ENCODE peak calls at places on chromosomes 5 and 9, in four cellular contexts. One of them, this sample, is unnamed.
A peak's percentile ranks its signal among the peaks of the same experiment; 100 is the strongest.

GRCh38 chr5:155418960-155419579 is 405.5 kb downstream of the KIF4B start:
- DNase-seq in CD8-positive, alpha-beta T cell: no peak
- DNase-seq in heart left ventricle: no peak
- DNase-seq in heart right ventricle: no peak
- DNase-seq in this sample: no peak

GRCh38 chr5:67178085-67178484 is 18.5 kb downstream of the CD180 start:
- DNase-seq in heart right ventricle: no peak
- DNase-seq in CD8-positive, alpha-beta T cell: no peak
- DNase-seq in heart left ventricle: no peak
- DNase-seq in this sample: no peak

GRCh38 chr9:131704195-131704983 is 35.5 kb downstream of the RAPGEF1 start:
- DNase-seq in heart right ventricle: no peak
- DNase-seq in CD8-positive, alpha-beta T cell: no peak
- DNase-seq in heart left ventricle: no peak
- DNase-seq in this sample: no peak

GRCh38 chr9:90368241-90368640 is 274.4 kb downstream of the DIRAS2 start:
- DNase-seq in heart left ventricle: no peak
- DNase-seq in CD8-positive, alpha-beta T cell: no peak
- DNase-seq in heart right ventricle: no peak
- DNase-seq in this sample: no peak

GRCh38 chr5:142829821-142830220 is 59.6 kb downstream of the ARHGAP26 start:
- DNase-seq in heart left ventricle: no peak
- DNase-seq in CD8-positive, alpha-beta T cell: no peak
- DNase-seq in heart right ventricle: no peak
- DNase-seq in this sample: no peak

GRCh38 chr5:104119529-104119928 is 556.9 kb upstream of the NUDT12 start:
- DNase-seq in heart left ventricle: no peak
- DNase-seq in heart right ventricle: no peak
- DNase-seq in CD8-positive, alpha-beta T cell: no peak
- DNase-seq in this sample: no peak

GRCh38 chr9:91817493-91818225 is 132.4 kb downstream of the ROR2 start:
- DNase-seq in CD8-positive, alpha-beta T cell: no peak
- DNase-seq in heart left ventricle: no peak
- DNase-seq in heart right ventricle: no peak
- DNase-seq in this sample: peak; percentile 66

GRCh38 chr5:677131-678101 is 15.7 kb downstream of the TPPP start:
- DNase-seq in heart right ventricle: no peak
- DNase-seq in heart left ventricle: no peak
- DNase-seq in CD8-positive, alpha-beta T cell: no peak
- DNase-seq in this sample: no peak

GRCh38 chr5:10854526-10855277 is 93.7 kb upstream of the DAP start:
- DNase-seq in heart right ventricle: no peak
- DNase-seq in heart left ventricle: no peak
- DNase-seq in CD8-positive, alpha-beta T cell: no peak
- DNase-seq in this sample: peak; percentile 7

GRCh38 chr5:13245982-13246601 is 698.4 kb downstream of the DNAH5 start:
- DNase-seq in heart left ventricle: no peak
- DNase-seq in CD8-positive, alpha-beta T cell: no peak
- DNase-seq in heart right ventricle: no peak
- DNase-seq in this sample: no peak

GRCh38 chr5:157735991-157736390 is 4.8 kb downstream of the THG1L start:
- DNase-seq in CD8-positive, alpha-beta T cell: no peak
- DNase-seq in heart left ventricle: no peak
- DNase-seq in heart right ventricle: no peak
- DNase-seq in this sample: no peak

GRCh38 chr5:133376986-133377385 is 235.4 kb downstream of the FSTL4 start:
- DNase-seq in heart right ventricle: no peak
- DNase-seq in heart left ventricle: no peak
- DNase-seq in CD8-positive, alpha-beta T cell: no peak
- DNase-seq in this sample: no peak

GRCh38 chr9:93909242-93909616 is 45.9 kb downstream of the BARX1 start:
- DNase-seq in CD8-positive, alpha-beta T cell: no peak
- DNase-seq in heart left ventricle: peak; percentile 20
- DNase-seq in heart right ventricle: no peak
- DNase-seq in this sample: no peak

GRCh38 chr9:13279284-13280162 is at the start of gene MPDZ:
- DNase-seq in heart left ventricle: peak; percentile 83
- DNase-seq in CD8-positive, alpha-beta T cell: no peak
- DNase-seq in heart right ventricle: peak; percentile 56
- DNase-seq in this sample: peak; percentile 75

GRCh38 chr5:78526049-78526525 is 122.5 kb downstream of the LHFPL2 start:
- DNase-seq in heart right ventricle: no peak
- DNase-seq in CD8-positive, alpha-beta T cell: no peak
- DNase-seq in heart left ventricle: no peak
- DNase-seq in this sample: no peak

GRCh38 chr9:21402387-21403247 is 6.3 kb upstream of the IFNA8 start:
- DNase-seq in CD8-positive, alpha-beta T cell: peak; percentile 9
- DNase-seq in heart left ventricle: no peak
- DNase-seq in heart right ventricle: no peak
- DNase-seq in this sample: no peak

GRCh38 chr5:37859805-37860204 is 20.0 kb upstream of the GDNF start:
- DNase-seq in heart left ventricle: no peak
- DNase-seq in CD8-positive, alpha-beta T cell: no peak
- DNase-seq in heart right ventricle: no peak
- DNase-seq in this sample: no peak

GRCh38 chr5:11619339-11620028 is 284.8 kb downstream of the CTNND2 start:
- DNase-seq in heart left ventricle: no peak
- DNase-seq in heart right ventricle: no peak
- DNase-seq in CD8-positive, alpha-beta T cell: no peak
- DNase-seq in this sample: no peak

GRCh38 chr9:7785813-7786212 is 13.8 kb downstream of the DMAC1 start:
- DNase-seq in heart right ventricle: no peak
- DNase-seq in heart left ventricle: no peak
- DNase-seq in CD8-positive, alpha-beta T cell: no peak
- DNase-seq in this sample: no peak

GRCh38 chr5:175465282-175465681 is 13.1 kb upstream of the SFXN1 start:
- DNase-seq in heart left ventricle: no peak
- DNase-seq in CD8-positive, alpha-beta T cell: no peak
- DNase-seq in heart right ventricle: no peak
- DNase-seq in this sample: no peak

GRCh38 chr9:105854783-105855709 is 160.7 kb downstream of the TMEM38B start:
- DNase-seq in heart right ventricle: no peak
- DNase-seq in CD8-positive, alpha-beta T cell: no peak
- DNase-seq in heart left ventricle: no peak
- DNase-seq in this sample: no peak

GRCh38 chr9:131027048-131027871 is 18.3 kb downstream of the LAMC3 start:
- DNase-seq in heart left ventricle: no peak
- DNase-seq in heart right ventricle: no peak
- DNase-seq in CD8-positive, alpha-beta T cell: no peak
- DNase-seq in this sample: no peak

GRCh38 chr5:132073231-132074013 is at the start of gene CSF2:
- DNase-seq in heart left ventricle: peak; percentile 53
- DNase-seq in heart right ventricle: no peak
- DNase-seq in CD8-positive, alpha-beta T cell: no peak
- DNase-seq in this sample: no peak
- H3K4me3 ChIP-seq in heart left ventricle: no peak within 1 kb of the TSS
- H3K4me3 ChIP-seq in heart right ventricle: no peak within 1 kb of the TSS
- H3K4me3 ChIP-seq in CD8-positive, alpha-beta T cell: no peak within 1 kb of the TSS
- H3K4me3 ChIP-seq in this sample: no peak within 1 kb of the TSS

GRCh38 chr9:127960410-127961165 is 20.2 kb downstream of the EEIG1 start:
- DNase-seq in heart left ventricle: no peak
- DNase-seq in CD8-positive, alpha-beta T cell: no peak
- DNase-seq in heart right ventricle: no peak
- DNase-seq in this sample: no peak
- H3K4me1 ChIP-seq in heart left ventricle: peaks cover 55% of the 10 kb centered on the region
- H3K4me1 ChIP-seq in CD8-positive, alpha-beta T cell: peaks cover 99% of the 10 kb centered on the region
- H3K4me1 ChIP-seq in heart right ventricle: peaks cover 59% of the 10 kb centered on the region
- H3K4me1 ChIP-seq in this sample: peaks cover 30% of the 10 kb centered on the region

GRCh38 chr5:150656191-150657132 is 4.6 kb upstream of the MYOZ3 start:
- DNase-seq in heart left ventricle: peak; percentile 88
- DNase-seq in heart right ventricle: peak; percentile 74
- DNase-seq in CD8-positive, alpha-beta T cell: peak; percentile 87
- DNase-seq in this sample: peak; percentile 66
- H3K27ac ChIP-seq in heart left ventricle: peak overlapping the region; percentile 90
- H3K27ac ChIP-seq in heart right ventricle: peak overlapping the region; percentile 92
- H3K27ac ChIP-seq in CD8-positive, alpha-beta T cell: no peak overlapping the region
- H3K27ac ChIP-seq in this sample: peak overlapping the region; percentile 29

GRCh38 chr9:136747161-136748060 is 914 bp downstream of the LCN6 start:
- DNase-seq in heart right ventricle: no peak
- DNase-seq in heart left ventricle: peak; percentile 32
- DNase-seq in CD8-positive, alpha-beta T cell: no peak
- DNase-seq in this sample: no peak

GRCh38 chr9:136744747-136745146 is 2.0 kb upstream of the LCN10 start:
- DNase-seq in heart right ventricle: no peak
- DNase-seq in CD8-positive, alpha-beta T cell: no peak
- DNase-seq in heart left ventricle: peak; percentile 41
- DNase-seq in this sample: no peak

GRCh38 chr9:136743639-136744211 is 985 bp upstream of the LCN10 start:
- DNase-seq in heart right ventricle: no peak
- DNase-seq in heart left ventricle: no peak
- DNase-seq in CD8-positive, alpha-beta T cell: no peak
- DNase-seq in this sample: no peak

GRCh38 chr9:136746621-136747020 is 1.7 kb downstream of the LCN6 start:
- DNase-seq in CD8-positive, alpha-beta T cell: no peak
- DNase-seq in heart right ventricle: no peak
- DNase-seq in heart left ventricle: peak; percentile 61
- DNase-seq in this sample: no peak

GRCh38 chr9:136745389-136746218 is 2.7 kb downstream of the LCN6 start:
- DNase-seq in heart left ventricle: peak; percentile 67
- DNase-seq in heart right ventricle: peak; percentile 52
- DNase-seq in CD8-positive, alpha-beta T cell: no peak
- DNase-seq in this sample: no peak
- H3K4me3 ChIP-seq in heart left ventricle: peak overlapping the region; percentile 32
- H3K4me3 ChIP-seq in heart right ventricle: peak overlapping the region; percentile 27
- H3K4me3 ChIP-seq in CD8-positive, alpha-beta T cell: no peak overlapping the region
- H3K4me3 ChIP-seq in this sample: no peak overlapping the region